ENCODE peak calls at places on chromosome 17, in nine cellular contexts. I is HCEC 1CT; M is retinal pigment epithelial cell; Y is A549; F is occipital lobe; A is iPS-NIHi11; S is EL; V is T-helper 1 cell; C is activated T-helper 9 cell treated with anti-CD3 and anti-CD28 coated beads, Interleukin-2, amount 50 U/mL, for 16 hours. J is an unnamed sample.

GRCh38 chr17:14693382-14693781 is 392.5 kb downstream of the HS3ST3B1 start:
- DNase-seq in I (no peak), M (no peak), Y (no peak), F (no peak), A (no peak), S (no peak), V (no peak), C (no peak), J (no peak)

GRCh38 chr17:60750645-60751044 is 73.0 kb downstream of the BCAS3 start:
- DNase-seq in I (no peak), M (no peak), Y (no peak), F (no peak), A (no peak), S (no peak), V (no peak), C (no peak), J (no peak)

GRCh38 chr17:9644910-9645751 is at the start of gene USP43:
- DNase-seq in I (no peak), M (no peak), Y (peak), F (no peak), A (peak), S (peak), V (no peak), C (peak), J (peak)

GRCh38 chr17:14775761-14776492 is 475.0 kb downstream of the HS3ST3B1 start:
- DNase-seq in I (no peak), M (no peak), Y (no peak), F (no peak), A (no peak), S (peak), V (no peak), C (no peak), J (peak)

GRCh38 chr17:35147313-35147982 is at the start of gene UNC45B:
- DNase-seq in I (no peak), M (no peak), Y (no peak), F (no peak), A (no peak), S (no peak), V (no peak), C (no peak), J (no peak)

GRCh38 chr17:15935891-15936290 is 9.0 kb upstream of the ADORA2B start:
- DNase-seq in I (no peak), M (no peak), Y (no peak), F (no peak), A (no peak), S (no peak), V (no peak), C (no peak), J (no peak)

GRCh38 chr17:6853764-6854442 is 22.4 kb upstream of the TEKT1 start:
- DNase-seq in I (no peak), M (no peak), Y (peak), F (peak), A (peak), S (peak), V (no peak), C (no peak), J (peak)

GRCh38 chr17:36728030-36728991 is 126.9 kb downstream of the MRM1 start:
- DNase-seq in I (no peak), M (no peak), Y (no peak), F (no peak), A (no peak), S (no peak), V (no peak), C (no peak), J (no peak)

GRCh38 chr17:72667096-72668063 is 425.1 kb downstream of the SLC39A11 start:
- DNase-seq in I (no peak), M (no peak), Y (no peak), F (no peak), A (no peak), S (no peak), V (no peak), C (no peak), J (no peak)

GRCh38 chr17:77476920-77477805 is 336.4 kb downstream of the SEC14L1 start:
- DNase-seq in I (peak), M (peak), Y (no peak), F (peak), A (no peak), S (peak), V (no peak), C (no peak), J (peak)

GRCh38 chr17:27379863-27380533 is 76.2 kb upstream of the KSR1 start:
- DNase-seq in I (peak), M (no peak), Y (no peak), F (peak), A (peak), S (peak), V (no peak), C (no peak), J (peak)

GRCh38 chr17:46928472-46929261 is 5.7 kb downstream of the GOSR2 start:
- DNase-seq in I (no peak), M (no peak), Y (no peak), F (no peak), A (no peak), S (no peak), V (no peak), C (no peak), J (no peak)

GRCh38 chr17:57855391-57856035 is 5.7 kb upstream of the MRPS23 start:
- DNase-seq in I (no peak), M (no peak), Y (no peak), F (no peak), A (no peak), S (no peak), V (no peak), C (no peak), J (no peak)

GRCh38 chr17:29665480-29665807 is 42.7 kb upstream of the CORO6 start:
- DNase-seq in I (no peak), M (no peak), Y (no peak), F (no peak), A (no peak), S (no peak), V (no peak), C (no peak), J (no peak)

J was measured in MCF 10A.